ENCODE peak calls at places on chromosomes 11 and 22, in six cellular contexts. R is RWPE2, Q is body of pancreas, U is foreskin fibroblast, O is BJ, S is heart right ventricle. X is an unnamed sample.

GRCh38 chr22:30390974-30391691 is 3.9 kb upstream of the RNF215 start:
- DNase-seq in Q (peak), O (peak), U (peak), R (no peak), S (peak), X (no peak)

GRCh38 chr22:34812631-34813030 is 253.3 kb upstream of the ISX start:
- DNase-seq in U (no peak), O (peak), S (no peak), Q (no peak), R (no peak), X (no peak)

GRCh38 chr22:47205562-47205961 is 443.1 kb downstream of the TBC1D22A start:
- DNase-seq in O (no peak), Q (no peak), R (peak), S (no peak), U (no peak), X (no peak)

GRCh38 chr11:68677432-68677831 is 6.9 kb upstream of the GAL start:
- DNase-seq in S (peak), O (peak), R (peak), Q (peak), U (peak), X (peak)

GRCh38 chr22:23888615-23889401 is 5.4 kb upstream of the MIF start:
- DNase-seq in O (no peak), R (no peak), Q (no peak), S (no peak), U (peak), X (no peak)

GRCh38 chr11:118076754-118077281 is at the start of gene TMPRSS4:
- DNase-seq in U (no peak), Q (peak), R (peak), O (no peak), S (no peak), X (no peak)

GRCh38 chr11:129317564-129317963 is 58.1 kb upstream of the BARX2 start:
- DNase-seq in S (no peak), R (no peak), O (no peak), U (no peak), Q (peak), X (no peak)

GRCh38 chr11:133579165-133580031 is 47.1 kb upstream of the OPCML start:
- DNase-seq in Q (no peak), U (no peak), O (no peak), R (no peak), S (no peak), X (no peak)

GRCh38 chr22:35677460-35678187 is 29.4 kb downstream of the APOL6 start:
- DNase-seq in R (no peak), U (no peak), Q (no peak), O (no peak), S (no peak), X (no peak)

GRCh38 chr11:115145316-115145715 is 358.9 kb downstream of the CADM1 start:
- DNase-seq in Q (no peak), S (no peak), O (no peak), R (no peak), U (no peak), X (no peak)

GRCh38 chr11:2325719-2326118 is 23.9 kb downstream of the TSPAN32 start:
- DNase-seq in O (no peak), R (no peak), S (no peak), Q (peak), U (no peak), X (no peak)

GRCh38 chr22:30277547-30278344 is 11.1 kb upstream of the OSM start:
- DNase-seq in S (no peak), O (no peak), Q (no peak), R (no peak), U (peak), X (no peak)

DNA sequence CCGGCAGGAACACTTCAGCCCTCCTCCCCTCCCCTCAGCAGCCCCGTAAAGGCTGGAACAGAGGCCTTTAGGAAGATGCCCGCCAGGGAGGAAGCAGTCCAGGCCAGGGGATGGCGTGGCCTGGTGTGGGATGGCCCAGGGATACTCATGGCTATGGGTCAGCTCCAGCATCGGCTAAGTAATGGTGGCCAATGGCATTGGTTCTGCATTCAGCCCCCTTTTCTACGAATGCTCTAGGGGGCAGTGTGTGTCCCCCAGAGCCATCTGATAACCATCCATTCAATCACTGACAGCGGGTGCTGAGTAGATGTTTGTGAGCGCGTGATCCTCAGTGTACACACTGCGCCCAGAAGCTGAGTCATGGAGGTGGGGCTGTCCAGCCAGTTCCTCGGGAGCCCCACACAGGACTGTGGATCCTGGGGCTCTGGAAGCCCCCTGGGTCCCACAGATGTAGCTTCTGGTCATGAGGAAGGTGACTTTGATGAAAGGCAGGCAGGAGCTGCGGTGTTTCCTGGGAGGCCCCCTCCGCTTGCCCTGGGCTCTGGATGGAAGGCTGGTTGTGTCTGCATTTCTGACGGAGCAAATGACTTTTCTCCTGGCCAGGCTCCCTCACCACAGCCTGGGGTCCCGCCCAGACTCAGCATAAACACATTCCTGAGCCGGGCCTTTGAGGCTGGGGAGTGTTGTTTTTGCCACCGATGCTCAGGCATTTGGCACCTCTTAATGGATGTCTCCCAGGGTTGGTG is 46.5 kb downstream of the FBLN1 start:
- DNase-seq in S (no peak), R (no peak), O (peak), Q (peak), U (peak), X (peak)
- TF ChIP-seq CTCF in S (no peak), R (peak), O (peak), Q (no peak), U (peak), X (peak)

DNA sequence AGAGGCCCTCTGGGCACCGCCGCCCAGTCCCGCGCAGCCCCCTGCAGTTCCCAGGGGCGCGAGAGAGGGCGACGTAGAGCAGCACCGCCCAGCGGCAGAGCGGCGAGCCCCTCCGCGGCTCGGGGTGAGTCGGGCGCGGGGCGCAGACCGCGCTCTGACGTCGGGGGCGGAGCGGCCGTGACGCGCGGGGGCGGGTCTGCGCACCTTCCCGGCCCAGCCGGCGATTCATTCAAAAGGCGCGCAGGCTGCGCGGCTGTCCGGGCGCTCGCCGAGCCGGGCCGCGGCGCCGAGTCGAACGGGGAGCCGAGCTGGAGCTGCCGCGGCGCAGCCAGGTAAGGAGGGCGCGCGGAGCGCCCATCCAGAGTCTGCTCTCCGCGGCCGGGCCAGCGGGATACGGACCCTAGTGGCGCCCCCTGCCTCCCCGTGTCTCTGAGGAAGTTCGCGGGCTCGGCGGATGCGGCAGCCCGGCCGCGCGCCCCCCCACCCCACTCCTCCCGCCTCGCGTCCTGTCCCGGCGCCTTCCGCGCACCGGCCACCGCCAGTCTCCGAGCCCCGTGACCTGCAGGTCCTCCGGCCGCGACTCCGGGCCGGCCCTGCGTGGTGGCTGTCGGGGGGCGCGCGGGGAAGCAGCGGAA is at the start of gene RELT:
- DNase-seq in U (peak), O (peak), Q (peak), S (peak), R (no peak), X (peak)
- TF ChIP-seq CTCF in U (peak), O (peak), Q (peak), S (peak), R (peak), X (peak)

GRCh38 chr11:95923441-95923729 is 522 bp downstream of the MTMR2 start:
- DNase-seq in Q (no peak), U (no peak), R (no peak), S (no peak), O (no peak), X (no peak)

GRCh38 chr11:95922536-95923440 is 1.1 kb downstream of the MTMR2 start:
- DNase-seq in S (no peak), O (no peak), R (no peak), Q (no peak), U (no peak), X (no peak)

GRCh38 chr11:95925011-95925410 is 1.1 kb upstream of the MTMR2 start:
- DNase-seq in R (no peak), Q (no peak), O (no peak), U (no peak), S (no peak), X (no peak)

GRCh38 chr11:95924414-95924760 is 480 bp upstream of the MTMR2 start:
- DNase-seq in R (no peak), O (no peak), Q (no peak), U (no peak), S (no peak), X (no peak)

DNA sequence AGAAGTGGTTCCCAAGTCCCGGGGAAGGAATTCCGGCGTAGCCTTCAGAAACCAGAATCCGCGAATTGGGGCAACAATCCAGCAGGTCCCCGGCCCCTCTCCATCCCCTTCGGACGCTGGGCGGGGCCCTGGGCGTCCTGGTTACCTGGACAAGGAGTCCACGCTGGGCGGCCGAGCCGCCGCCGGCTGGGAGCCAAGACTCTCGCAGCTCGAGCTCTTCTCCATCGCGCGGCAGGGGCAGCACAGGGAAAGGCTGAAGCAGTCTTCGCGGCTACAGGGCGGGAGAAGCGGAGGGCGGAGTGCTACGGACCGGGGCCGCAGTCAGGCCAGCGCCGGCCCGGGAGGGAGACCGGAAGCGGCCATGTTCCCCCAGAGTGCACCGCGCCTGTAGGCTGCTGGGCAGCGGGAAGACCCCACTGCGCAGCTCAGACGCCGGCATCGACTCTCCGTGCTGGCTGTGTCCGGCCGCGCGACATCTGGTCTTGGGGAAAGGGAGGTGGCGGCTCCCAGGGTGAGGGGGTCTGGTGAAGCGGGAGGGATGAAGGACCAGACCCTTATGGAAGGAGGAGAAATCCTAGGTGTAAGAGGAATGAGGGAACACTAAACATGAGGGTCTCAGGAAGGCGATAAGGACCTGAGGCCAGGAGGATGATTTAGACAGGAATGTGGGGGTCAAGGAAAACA is at the start of gene MTMR2:
- DNase-seq in U (peak), Q (peak), R (peak), O (no peak), S (peak), X (peak)
- TF ChIP-seq CTCF in U (no peak), Q (no peak), R (no peak), O (peak), S (no peak), X (no peak)

DNA sequence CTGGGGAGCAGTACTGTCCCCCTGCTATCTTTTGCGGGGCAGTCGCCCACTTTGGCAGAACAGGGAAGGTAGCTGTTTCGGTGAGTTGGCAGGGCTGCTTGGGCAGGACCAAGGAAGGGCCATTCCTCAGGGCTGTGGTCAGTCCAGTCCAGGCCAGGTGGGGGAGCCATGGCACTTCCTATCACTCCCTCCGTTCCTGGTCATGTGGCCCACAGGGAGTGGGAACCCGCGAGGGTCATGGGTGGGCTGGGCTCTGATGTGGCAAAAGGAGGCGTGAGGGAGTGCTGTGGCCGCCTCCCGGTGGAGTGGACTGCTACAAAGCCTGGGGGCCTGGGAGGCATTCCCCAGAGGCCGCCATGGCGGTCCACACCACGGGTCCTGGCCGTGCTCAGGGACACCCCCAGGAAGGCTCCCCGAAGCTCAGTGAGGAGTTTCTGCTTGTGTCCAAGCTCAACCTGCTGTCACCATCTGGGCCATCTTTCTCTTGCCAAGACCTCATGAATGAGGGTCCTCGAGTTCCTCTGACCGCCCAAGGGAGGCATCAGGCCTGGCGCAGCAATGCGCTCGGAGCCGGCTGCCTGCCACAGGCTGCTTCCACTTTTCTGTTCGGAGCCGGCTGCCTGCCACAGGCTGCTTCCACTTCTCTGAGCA is 11.9 kb downstream of the CHID1 start:
- DNase-seq in R (no peak), Q (no peak), U (no peak), S (no peak), O (no peak), X (no peak)
- TF ChIP-seq CTCF in R (no peak), Q (no peak), U (no peak), S (no peak), O (peak), X (peak)

DNA sequence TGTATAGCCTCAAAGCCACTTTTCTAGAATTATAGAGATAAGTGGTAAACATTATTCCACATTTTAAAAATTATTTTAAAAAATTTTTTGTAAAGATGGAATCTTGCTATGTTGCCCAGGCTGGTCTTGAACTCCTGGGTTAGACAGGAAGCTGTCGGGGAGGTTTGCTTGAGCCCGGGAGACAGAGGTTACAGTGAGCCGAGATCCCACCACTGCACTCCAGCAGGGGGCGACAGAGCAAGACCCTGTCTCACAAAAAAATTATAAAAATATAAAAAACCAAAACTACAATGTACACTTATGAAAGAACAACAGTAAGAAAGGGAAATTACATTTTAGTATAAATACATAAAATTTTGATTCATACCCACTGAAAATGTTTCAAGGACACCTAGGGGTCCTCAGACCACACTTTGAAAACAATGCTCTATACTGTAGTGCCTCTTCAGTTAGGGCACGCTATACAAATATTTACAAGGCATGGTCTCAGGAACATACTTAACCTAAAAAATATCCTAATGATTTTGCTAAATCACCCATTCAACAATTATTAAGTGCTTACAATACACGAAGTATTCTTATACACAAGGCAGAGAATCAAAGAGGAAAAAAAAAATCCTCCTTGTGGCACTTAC is 111.2 kb downstream of the MRTFA start:
- DNase-seq in S (peak), R (no peak), U (peak), Q (peak), O (no peak), X (no peak)
- TF ChIP-seq CTCF in S (peak), R (peak), U (peak), Q (peak), O (peak), X (peak)

DNA sequence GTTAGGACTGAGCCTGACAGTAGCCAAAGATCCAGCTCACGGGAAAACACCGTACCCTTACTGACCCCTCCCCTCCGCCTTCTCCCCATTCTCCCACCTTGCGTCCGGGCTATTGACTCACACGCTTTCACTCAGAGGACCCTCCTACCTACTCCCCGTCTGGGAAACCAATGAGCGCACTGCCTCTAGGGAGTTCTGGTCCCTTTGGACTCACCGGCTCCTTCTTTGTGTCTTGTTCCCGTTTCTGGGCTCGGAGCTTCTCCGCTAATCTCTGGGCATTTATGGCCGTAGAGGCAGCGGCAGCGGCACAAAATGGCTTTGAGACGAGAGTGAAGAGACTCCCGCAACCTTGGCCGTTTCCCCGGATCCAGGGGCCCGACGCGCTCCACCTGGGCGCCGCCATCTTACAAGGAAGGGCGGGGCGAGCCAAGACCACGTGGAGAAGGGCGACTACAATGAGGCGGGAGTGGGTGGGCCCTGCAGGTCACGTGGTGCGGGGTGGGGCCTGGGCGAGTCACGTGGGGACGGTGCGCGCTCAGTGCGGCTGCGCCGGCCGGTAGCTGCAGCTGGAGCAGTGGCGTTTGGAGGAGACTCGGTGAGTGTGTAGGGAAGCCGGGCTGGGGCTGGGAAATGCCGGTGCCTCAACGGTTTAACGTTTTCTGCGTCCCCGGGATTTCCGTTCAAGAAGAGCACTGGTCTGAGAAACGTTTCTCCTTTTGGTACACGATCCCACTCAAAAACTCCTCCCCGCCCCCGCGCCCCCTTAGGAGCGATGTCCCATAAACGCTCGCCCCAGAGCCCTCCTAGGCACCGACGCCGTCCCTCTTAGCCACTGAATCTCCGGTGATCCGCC is at the start of the genes FAM118B and RPUSD4:
- DNase-seq in U (peak), O (peak), R (peak), S (peak), Q (peak), X (peak)
- TF ChIP-seq CTCF in U (no peak), O (no peak), R (no peak), S (no peak), Q (no peak), X (no peak)

GRCh38 chr11:11288972-11289616 is 64.0 kb downstream of the CSNK2A3 start:
- DNase-seq in S (no peak), U (no peak), R (no peak), Q (no peak), O (no peak), X (no peak)

GRCh38 chr11:11293798-11294611 is 59.0 kb downstream of the CSNK2A3 start:
- DNase-seq in Q (no peak), R (no peak), S (no peak), U (no peak), O (no peak), X (no peak)

GRCh38 chr11:11290354-11290753 is 62.7 kb downstream of the CSNK2A3 start:
- DNase-seq in U (no peak), S (no peak), O (no peak), Q (no peak), R (no peak), X (no peak)

GRCh38 chr11:11292839-11293238 is 60.2 kb downstream of the CSNK2A3 start:
- DNase-seq in Q (no peak), O (no peak), R (no peak), S (no peak), U (no peak), X (no peak)

DNA sequence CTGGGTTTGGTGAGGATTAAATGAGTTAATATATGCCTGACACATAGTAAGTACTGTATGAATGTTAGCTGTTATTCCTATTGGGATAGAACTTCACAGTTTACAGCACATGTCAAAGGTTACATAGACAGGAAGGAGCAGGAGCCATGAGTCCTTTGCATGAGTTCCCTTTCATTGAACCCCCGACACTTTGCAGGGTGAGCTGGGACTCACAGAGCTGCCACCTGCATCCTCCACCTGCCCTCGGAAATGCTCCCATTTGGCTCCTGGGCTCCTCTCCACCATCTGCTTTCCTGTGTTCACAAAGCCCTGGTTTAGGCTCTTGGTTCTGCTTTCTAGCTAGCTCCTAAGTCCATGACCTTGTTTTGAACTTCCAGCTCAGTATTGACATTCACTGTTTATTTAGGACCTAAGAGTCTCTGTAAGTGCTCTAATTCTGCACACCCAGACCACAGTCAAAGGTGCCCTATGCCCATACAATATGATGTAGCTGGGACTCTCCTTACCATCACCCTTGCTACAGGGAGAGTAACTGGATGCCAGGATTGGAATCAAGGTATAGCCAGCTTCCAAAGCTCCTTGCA is 61.5 kb downstream of the CSNK2A3 start:
- DNase-seq in O (no peak), Q (no peak), R (no peak), U (no peak), S (no peak), X (no peak)
- TF ChIP-seq CTCF in O (no peak), Q (no peak), R (no peak), U (no peak), S (no peak), X (no peak)

X was measured in AG09319.